ENCODE peak calls at places on chromosome 15, in five cellular contexts. B is nephron progenitor cell; R is mesothelial cell of epicardium; S is activated CD8-positive, alpha-beta T cell treated with anti-CD3 and anti-CD28 coated beads for 36 hours; O is pancreas. W is an unnamed sample.

GRCh38 chr15:36831915-36832310 is 252.5 kb downstream of the CDIN1 start:
- DNase-seq in R (no peak), B (no peak), O (no peak), S (no peak), W (no peak)

GRCh38 chr15:37040072-37040742 is 60.1 kb downstream of the MEIS2 start:
- DNase-seq in R (no peak), B (no peak), O (no peak), S (no peak), W (no peak)

GRCh38 chr15:95884276-95884675 is 446.2 kb upstream of the NR2F2 start:
- DNase-seq in B (peak), R (no peak), S (no peak), O (no peak), W (no peak)

GRCh38 chr15:62711691-62712454 is 330.7 kb upstream of the TPM1 start:
- DNase-seq in O (no peak), S (peak), R (no peak), B (no peak), W (no peak)

GRCh38 chr15:59273266-59273665 is 66.6 kb downstream of the LDHAL6B start:
- DNase-seq in R (no peak), O (no peak), S (no peak), B (no peak), W (no peak)

GRCh38 chr15:70672081-70672480 is 91.3 kb downstream of the UACA start:
- DNase-seq in S (no peak), R (no peak), O (no peak), B (no peak), W (no peak)

GRCh38 chr15:48336940-48337339 is 5.7 kb downstream of the DUT start:
- DNase-seq in S (peak), R (no peak), O (no peak), B (peak), W (no peak)

GRCh38 chr15:89462198-89462912 is 34.0 kb downstream of the RHCG start:
- DNase-seq in S (no peak), O (no peak), B (no peak), R (no peak), W (no peak)

GRCh38 chr15:88894819-88895767 is at the start of gene HAPLN3:
- DNase-seq in S (peak), B (peak), R (no peak), O (no peak), W (peak)

GRCh38 chr15:100842756-100843730 is 36.6 kb upstream of the ALDH1A3 start:
- DNase-seq in R (no peak), O (no peak), B (no peak), S (no peak), W (no peak)

GRCh38 chr15:64205202-64205601 is 42.4 kb upstream of the PPIB start:
- DNase-seq in S (no peak), B (no peak), R (no peak), O (no peak), W (no peak)

GRCh38 chr15:49163678-49164077 is 6.4 kb upstream of the GALK2 start:
- DNase-seq in B (no peak), S (no peak), R (no peak), O (no peak), W (no peak)

GRCh38 chr15:99443056-99443756 is 122.6 kb upstream of the MEF2A start:
- DNase-seq in B (no peak), O (no peak), R (no peak), S (no peak), W (no peak)

GRCh38 chr15:31211353-31211752 is 109.8 kb upstream of the TRPM1 start:
- DNase-seq in R (no peak), B (no peak), O (no peak), S (no peak), W (no peak)

GRCh38 chr15:89332446-89332845 is 2.2 kb downstream of the POLG start:
- DNase-seq in S (peak), O (no peak), B (peak), R (no peak), W (no peak)

GRCh38 chr15:43922021-43922420 is 95.2 kb downstream of the WDR76 start:
- DNase-seq in B (no peak), O (no peak), S (no peak), R (no peak), W (no peak)

GRCh38 chr15:70327328-70328136 is 229.8 kb upstream of the TLE3 start:
- DNase-seq in O (no peak), R (no peak), B (no peak), S (no peak), W (no peak)

GRCh38 chr15:63997715-63998442 is 48.4 kb downstream of the DAPK2 start:
- DNase-seq in B (no peak), S (no peak), O (no peak), R (no peak), W (no peak)

GRCh38 chr15:36707884-36708430 is 128.5 kb downstream of the CDIN1 start:
- DNase-seq in S (no peak), R (no peak), O (no peak), B (no peak), W (no peak)

GRCh38 chr15:58483316-58483715 is 51.5 kb downstream of the LIPC start:
- DNase-seq in O (no peak), S (no peak), R (no peak), B (no peak), W (no peak)

GRCh38 chr15:71657141-71657540 is 153.2 kb upstream of the NR2E3 start:
- DNase-seq in R (no peak), O (no peak), B (no peak), S (no peak), W (no peak)

GRCh38 chr15:78398076-78398825 is 39.8 kb upstream of the IREB2 start:
- DNase-seq in B (no peak), O (no peak), S (no peak), R (no peak), W (no peak)

GRCh38 chr15:58694641-58695398 is 54.7 kb downstream of the ADAM10 start:
- DNase-seq in S (no peak), R (no peak), O (no peak), B (no peak), W (no peak)

GRCh38 chr15:34084086-34084485 is 17.6 kb downstream of the EMC7 start:
- DNase-seq in S (no peak), R (no peak), B (no peak), O (no peak), W (no peak)

GRCh38 chr15:34076785-34077184 is 24.9 kb downstream of the EMC7 start:
- DNase-seq in B (no peak), O (no peak), S (no peak), R (no peak), W (no peak)

GRCh38 chr15:34079904-34080303 is 21.8 kb downstream of the EMC7 start:
- DNase-seq in R (no peak), S (no peak), O (no peak), B (no peak), W (no peak)

DNA sequence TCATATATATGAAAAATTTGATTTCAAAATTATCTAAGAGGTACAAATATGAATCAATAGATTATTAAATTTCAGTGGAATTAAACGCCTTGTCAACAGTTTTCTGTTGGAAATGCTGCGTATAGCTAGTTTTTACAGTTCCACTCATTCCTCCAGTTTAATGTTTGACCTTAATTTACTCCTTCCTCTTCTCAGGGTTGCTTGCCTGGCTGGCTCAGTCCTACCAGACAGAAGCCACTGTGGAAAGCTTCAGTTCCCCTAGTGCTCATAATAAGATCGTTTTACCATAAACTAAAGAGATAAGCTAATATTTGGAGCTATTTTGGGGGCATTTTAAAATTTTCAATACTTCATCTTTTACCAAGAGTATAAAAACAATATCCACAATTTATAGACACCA is 22.8 kb downstream of the EMC7 start:
- DNase-seq in B (no peak), R (no peak), S (no peak), O (no peak), W (no peak)
- TF ChIP-seq CTCF in B (no peak), R (no peak), S (no peak), O (no peak), W (no peak)

DNA sequence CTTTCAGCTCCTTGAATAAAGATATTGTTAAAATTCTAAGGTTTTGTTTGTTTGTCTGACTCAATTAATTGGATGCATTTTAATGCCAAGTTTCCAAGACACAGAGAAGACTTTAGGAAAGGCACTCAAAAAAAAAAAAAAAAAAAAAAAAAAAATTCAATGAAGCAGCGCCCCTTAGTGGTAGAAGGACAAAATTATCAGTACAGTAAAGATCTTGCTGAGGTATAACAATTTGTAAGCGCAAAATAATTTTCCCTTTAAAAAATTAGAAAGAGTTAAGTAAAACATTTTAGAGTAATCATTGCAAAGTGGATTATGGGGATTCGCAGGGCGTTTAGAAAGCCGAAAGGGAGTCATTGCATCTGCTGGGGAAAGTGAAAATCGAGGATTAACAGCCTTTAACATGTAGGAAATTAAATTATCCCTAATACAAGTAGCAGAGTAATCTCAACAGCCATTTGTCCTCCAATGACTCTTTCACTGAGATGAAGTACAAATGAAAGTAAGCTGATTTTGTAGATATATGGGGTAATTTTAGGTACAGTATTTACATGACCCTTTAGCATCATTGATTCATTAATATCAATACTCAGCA is 5.8 kb upstream of the DIS3L start:
- DNase-seq in S (no peak), R (no peak), O (no peak), B (no peak), W (no peak)
- TF ChIP-seq CTCF in S (peak), R (peak), O (peak), B (peak), W (peak)

GRCh38 chr15:51575775-51576174 is 46.8 kb downstream of the DMXL2 start:
- DNase-seq in S (no peak), O (no peak), R (no peak), B (no peak), W (no peak)

GRCh38 chr15:51576911-51577500 is 45.6 kb downstream of the DMXL2 start:
- DNase-seq in R (no peak), B (no peak), S (no peak), O (no peak), W (no peak)

GRCh38 chr15:51579012-51579411 is 43.6 kb downstream of the DMXL2 start:
- DNase-seq in O (no peak), B (no peak), S (no peak), R (no peak), W (no peak)

GRCh38 chr15:51576451-51576850 is 46.1 kb downstream of the DMXL2 start:
- DNase-seq in O (no peak), R (no peak), S (no peak), B (no peak), W (no peak)

GRCh38 chr15:51577907-51578306 is 44.7 kb downstream of the DMXL2 start:
- DNase-seq in B (no peak), R (no peak), S (no peak), O (no peak), W (no peak)
- TF ChIP-seq CTCF in B (no peak), R (no peak), S (no peak), O (no peak), W (no peak)

DNA sequence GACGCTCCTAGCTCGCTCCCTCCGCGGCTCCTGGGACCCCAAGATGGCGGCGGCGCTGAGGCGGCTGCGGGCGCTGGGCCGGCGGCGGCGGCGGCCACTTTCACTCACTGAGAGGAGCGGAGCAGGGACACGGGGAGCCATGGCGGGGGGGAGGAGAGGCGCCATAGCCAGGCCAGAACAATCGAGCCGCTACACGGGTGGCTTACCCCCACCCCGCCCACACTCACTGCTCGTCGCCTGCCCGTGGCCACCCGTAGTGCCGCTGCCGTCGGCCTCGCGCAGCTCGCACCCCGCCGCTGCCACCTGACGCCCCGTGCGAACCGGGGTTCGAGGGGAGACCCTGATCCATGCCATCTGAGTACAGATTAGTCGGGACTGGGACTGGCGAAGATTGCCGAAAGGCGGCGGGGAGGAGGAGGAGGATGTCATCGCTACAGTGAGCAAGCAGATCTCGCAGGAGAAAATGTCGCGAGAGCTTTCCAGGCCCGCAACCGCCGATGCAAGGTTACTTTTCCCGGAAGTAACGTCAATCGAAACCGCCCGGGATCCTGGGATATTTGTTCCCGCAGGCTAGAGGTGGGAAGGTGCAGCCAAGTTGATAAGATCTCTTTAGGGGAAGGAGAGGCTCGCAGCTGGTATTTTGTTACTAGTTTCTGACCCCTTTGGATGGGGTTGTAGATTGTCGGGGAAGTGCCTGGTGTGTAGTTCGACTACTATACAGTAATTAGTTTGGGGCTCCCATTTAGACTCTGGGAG is at the start of gene INO80:
- DNase-seq in O (peak), R (peak), B (peak), S (peak), W (peak)
- TF ChIP-seq CTCF in O (no peak), R (no peak), B (no peak), S (no peak), W (no peak)

GRCh38 chr15:73704869-73705645 is 20.9 kb downstream of the CD276 start:
- DNase-seq in O (peak), S (peak), R (peak), B (peak), W (peak)
- TF ChIP-seq CTCF in O (peak), S (peak), R (peak), B (peak), W (peak)

DNA sequence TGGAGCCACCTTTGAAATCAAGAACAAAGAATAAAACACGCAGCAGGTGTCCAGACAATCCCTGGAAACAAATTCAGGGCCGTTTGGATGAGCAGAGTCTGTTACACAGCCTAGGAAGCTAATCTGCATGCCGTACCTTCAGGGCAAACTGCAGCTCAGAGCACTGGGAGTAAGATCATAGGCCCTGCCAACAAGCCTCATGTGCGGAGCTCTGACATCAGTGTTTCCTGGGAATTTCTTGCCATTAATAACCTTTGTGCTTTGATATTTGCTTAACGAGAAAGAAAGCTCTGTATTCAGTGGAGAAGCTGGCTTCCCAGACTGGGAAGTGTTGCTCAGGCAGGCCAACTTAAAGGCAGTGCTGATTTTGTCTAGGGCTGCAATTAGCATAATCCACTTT is 116.1 kb upstream of the KLHL25 start:
- DNase-seq in S (no peak), R (no peak), B (no peak), O (no peak), W (no peak)
- TF ChIP-seq CTCF in S (no peak), R (no peak), B (no peak), O (no peak), W (no peak)

GRCh38 chr15:45970542-45970941 is 335.7 kb downstream of the SQOR start:
- DNase-seq in B (no peak), O (no peak), S (no peak), R (no peak), W (no peak)
- TF ChIP-seq CTCF in B (no peak), O (no peak), S (peak), R (no peak), W (no peak)

W was measured in neural crest cell.